ENCODE peak calls at places on chromosomes 7 and 10, in ten cellular contexts. One of them, this sample, is unnamed.

GRCh38 chr10:15515207-15515606 is 144.1 kb upstream of the FAM171A1 start:
- DNase-seq in NCI-H2171: no peak
- DNase-seq in EH: peak
- DNase-seq in activated CD4-positive, alpha-beta T cell treated with anti-CD3 and anti-CD28 coated beads for 4 hours: no peak
- DNase-seq in NCI-H460: no peak
- DNase-seq in NAMALWA: no peak
- DNase-seq in stimulated activated CD4-positive, alpha-beta T cell treated with anti-CD3 and anti-CD28 coated beads, Interleukin-15, amount 100 ng/mL, for 1 hour: no peak
- DNase-seq in HCT116: no peak
- DNase-seq in KG1: no peak
- DNase-seq in cerebellar cortex: peak
- DNase-seq in this sample: no peak

GRCh38 chr7:142376356-142376997 is 118.6 kb upstream of the PRSS58 start:
- DNase-seq in NCI-H2171: no peak
- DNase-seq in cerebellar cortex: no peak
- DNase-seq in NCI-H460: no peak
- DNase-seq in NAMALWA: no peak
- DNase-seq in activated CD4-positive, alpha-beta T cell treated with anti-CD3 and anti-CD28 coated beads for 4 hours: no peak
- DNase-seq in stimulated activated CD4-positive, alpha-beta T cell treated with anti-CD3 and anti-CD28 coated beads, Interleukin-15, amount 100 ng/mL, for 1 hour: no peak
- DNase-seq in HCT116: no peak
- DNase-seq in EH: peak
- DNase-seq in KG1: no peak
- DNase-seq in this sample: no peak

GRCh38 chr10:89553064-89553734 is 17.8 kb upstream of the SLC16A12 start:
- DNase-seq in NAMALWA: no peak
- DNase-seq in NCI-H460: peak
- DNase-seq in KG1: no peak
- DNase-seq in EH: peak
- DNase-seq in NCI-H2171: no peak
- DNase-seq in activated CD4-positive, alpha-beta T cell treated with anti-CD3 and anti-CD28 coated beads for 4 hours: no peak
- DNase-seq in cerebellar cortex: no peak
- DNase-seq in stimulated activated CD4-positive, alpha-beta T cell treated with anti-CD3 and anti-CD28 coated beads, Interleukin-15, amount 100 ng/mL, for 1 hour: no peak
- DNase-seq in HCT116: peak
- DNase-seq in this sample: no peak

GRCh38 chr10:50326757-50327701 is 75.7 kb upstream of the ASAH2 start:
- DNase-seq in cerebellar cortex: peak
- DNase-seq in KG1: no peak
- DNase-seq in NAMALWA: no peak
- DNase-seq in NCI-H460: no peak
- DNase-seq in EH: peak
- DNase-seq in activated CD4-positive, alpha-beta T cell treated with anti-CD3 and anti-CD28 coated beads for 4 hours: no peak
- DNase-seq in stimulated activated CD4-positive, alpha-beta T cell treated with anti-CD3 and anti-CD28 coated beads, Interleukin-15, amount 100 ng/mL, for 1 hour: no peak
- DNase-seq in NCI-H2171: no peak
- DNase-seq in HCT116: no peak
- DNase-seq in this sample: no peak

GRCh38 chr10:119734396-119735332 is 8.8 kb downstream of the INPP5F start:
- DNase-seq in NCI-H2171: no peak
- DNase-seq in HCT116: peak
- DNase-seq in cerebellar cortex: no peak
- DNase-seq in activated CD4-positive, alpha-beta T cell treated with anti-CD3 and anti-CD28 coated beads for 4 hours: no peak
- DNase-seq in stimulated activated CD4-positive, alpha-beta T cell treated with anti-CD3 and anti-CD28 coated beads, Interleukin-15, amount 100 ng/mL, for 1 hour: no peak
- DNase-seq in EH: peak
- DNase-seq in NAMALWA: no peak
- DNase-seq in NCI-H460: no peak
- DNase-seq in KG1: no peak
- DNase-seq in this sample: no peak

GRCh38 chr10:25113231-25114035 is 61.4 kb upstream of the GPR158 start:
- DNase-seq in cerebellar cortex: peak
- DNase-seq in HCT116: peak
- DNase-seq in NAMALWA: peak
- DNase-seq in NCI-H2171: peak
- DNase-seq in activated CD4-positive, alpha-beta T cell treated with anti-CD3 and anti-CD28 coated beads for 4 hours: peak
- DNase-seq in stimulated activated CD4-positive, alpha-beta T cell treated with anti-CD3 and anti-CD28 coated beads, Interleukin-15, amount 100 ng/mL, for 1 hour: no peak
- DNase-seq in KG1: peak
- DNase-seq in EH: peak
- DNase-seq in NCI-H460: peak
- DNase-seq in this sample: peak

GRCh38 chr10:124614003-124614659 is 130.0 kb downstream of the FAM53B start:
- DNase-seq in cerebellar cortex: no peak
- DNase-seq in activated CD4-positive, alpha-beta T cell treated with anti-CD3 and anti-CD28 coated beads for 4 hours: no peak
- DNase-seq in NAMALWA: no peak
- DNase-seq in KG1: no peak
- DNase-seq in HCT116: no peak
- DNase-seq in NCI-H460: no peak
- DNase-seq in stimulated activated CD4-positive, alpha-beta T cell treated with anti-CD3 and anti-CD28 coated beads, Interleukin-15, amount 100 ng/mL, for 1 hour: no peak
- DNase-seq in NCI-H2171: no peak
- DNase-seq in EH: no peak
- DNase-seq in this sample: no peak

GRCh38 chr10:130547368-130547767 is 411.2 kb downstream of the GLRX3 start:
- DNase-seq in KG1: no peak
- DNase-seq in NCI-H2171: no peak
- DNase-seq in stimulated activated CD4-positive, alpha-beta T cell treated with anti-CD3 and anti-CD28 coated beads, Interleukin-15, amount 100 ng/mL, for 1 hour: no peak
- DNase-seq in activated CD4-positive, alpha-beta T cell treated with anti-CD3 and anti-CD28 coated beads for 4 hours: no peak
- DNase-seq in NCI-H460: no peak
- DNase-seq in cerebellar cortex: peak
- DNase-seq in HCT116: no peak
- DNase-seq in EH: no peak
- DNase-seq in NAMALWA: no peak
- DNase-seq in this sample: no peak

GRCh38 chr7:2242541-2243482 is 786 bp downstream of the NUDT1 start:
- DNase-seq in stimulated activated CD4-positive, alpha-beta T cell treated with anti-CD3 and anti-CD28 coated beads, Interleukin-15, amount 100 ng/mL, for 1 hour: no peak
- DNase-seq in activated CD4-positive, alpha-beta T cell treated with anti-CD3 and anti-CD28 coated beads for 4 hours: no peak
- DNase-seq in cerebellar cortex: peak
- DNase-seq in NCI-H2171: no peak
- DNase-seq in NAMALWA: peak
- DNase-seq in KG1: no peak
- DNase-seq in HCT116: no peak
- DNase-seq in EH: peak
- DNase-seq in NCI-H460: no peak
- DNase-seq in this sample: peak

GRCh38 chr10:36534471-36535002 is 590.9 kb upstream of the ANKRD30A start:
- DNase-seq in NCI-H460: peak
- DNase-seq in EH: peak
- DNase-seq in HCT116: no peak
- DNase-seq in NCI-H2171: no peak
- DNase-seq in NAMALWA: peak
- DNase-seq in activated CD4-positive, alpha-beta T cell treated with anti-CD3 and anti-CD28 coated beads for 4 hours: no peak
- DNase-seq in stimulated activated CD4-positive, alpha-beta T cell treated with anti-CD3 and anti-CD28 coated beads, Interleukin-15, amount 100 ng/mL, for 1 hour: no peak
- DNase-seq in KG1: peak
- DNase-seq in cerebellar cortex: no peak
- DNase-seq in this sample: no peak

GRCh38 chr10:102813734-102814455 is 23.3 kb downstream of the CYP17A1 start:
- DNase-seq in EH: no peak
- DNase-seq in NCI-H2171: no peak
- DNase-seq in NAMALWA: no peak
- DNase-seq in NCI-H460: no peak
- DNase-seq in HCT116: no peak
- DNase-seq in activated CD4-positive, alpha-beta T cell treated with anti-CD3 and anti-CD28 coated beads for 4 hours: no peak
- DNase-seq in stimulated activated CD4-positive, alpha-beta T cell treated with anti-CD3 and anti-CD28 coated beads, Interleukin-15, amount 100 ng/mL, for 1 hour: no peak
- DNase-seq in KG1: no peak
- DNase-seq in cerebellar cortex: no peak
- DNase-seq in this sample: no peak

GRCh38 chr10:11748866-11749265 is 6.7 kb downstream of the ECHDC3 start:
- DNase-seq in activated CD4-positive, alpha-beta T cell treated with anti-CD3 and anti-CD28 coated beads for 4 hours: no peak
- DNase-seq in NAMALWA: no peak
- DNase-seq in KG1: no peak
- DNase-seq in EH: no peak
- DNase-seq in HCT116: no peak
- DNase-seq in cerebellar cortex: no peak
- DNase-seq in NCI-H460: no peak
- DNase-seq in NCI-H2171: no peak
- DNase-seq in stimulated activated CD4-positive, alpha-beta T cell treated with anti-CD3 and anti-CD28 coated beads, Interleukin-15, amount 100 ng/mL, for 1 hour: no peak
- DNase-seq in this sample: no peak

GRCh38 chr7:130009848-130010688 is 41.1 kb downstream of the ZC3HC1 start:
- DNase-seq in cerebellar cortex: no peak
- DNase-seq in NCI-H460: peak
- DNase-seq in EH: peak
- DNase-seq in NCI-H2171: no peak
- DNase-seq in stimulated activated CD4-positive, alpha-beta T cell treated with anti-CD3 and anti-CD28 coated beads, Interleukin-15, amount 100 ng/mL, for 1 hour: peak
- DNase-seq in HCT116: peak
- DNase-seq in NAMALWA: no peak
- DNase-seq in KG1: no peak
- DNase-seq in activated CD4-positive, alpha-beta T cell treated with anti-CD3 and anti-CD28 coated beads for 4 hours: peak
- DNase-seq in this sample: no peak

GRCh38 chr10:1668347-1668746 is 69.0 kb downstream of the ADARB2 start:
- DNase-seq in HCT116: no peak
- DNase-seq in KG1: no peak
- DNase-seq in activated CD4-positive, alpha-beta T cell treated with anti-CD3 and anti-CD28 coated beads for 4 hours: no peak
- DNase-seq in EH: no peak
- DNase-seq in cerebellar cortex: no peak
- DNase-seq in NCI-H460: no peak
- DNase-seq in stimulated activated CD4-positive, alpha-beta T cell treated with anti-CD3 and anti-CD28 coated beads, Interleukin-15, amount 100 ng/mL, for 1 hour: no peak
- DNase-seq in NAMALWA: no peak
- DNase-seq in NCI-H2171: no peak
- DNase-seq in this sample: no peak

GRCh38 chr7:13737563-13737962 is 251.9 kb downstream of the ETV1 start:
- DNase-seq in KG1: no peak
- DNase-seq in activated CD4-positive, alpha-beta T cell treated with anti-CD3 and anti-CD28 coated beads for 4 hours: no peak
- DNase-seq in cerebellar cortex: no peak
- DNase-seq in NAMALWA: no peak
- DNase-seq in NCI-H2171: no peak
- DNase-seq in HCT116: no peak
- DNase-seq in NCI-H460: no peak
- DNase-seq in stimulated activated CD4-positive, alpha-beta T cell treated with anti-CD3 and anti-CD28 coated beads, Interleukin-15, amount 100 ng/mL, for 1 hour: no peak
- DNase-seq in EH: no peak
- DNase-seq in this sample: no peak

GRCh38 chr10:89644967-89645741 is at the start of gene PANK1:
- DNase-seq in NAMALWA: peak
- DNase-seq in cerebellar cortex: peak
- DNase-seq in activated CD4-positive, alpha-beta T cell treated with anti-CD3 and anti-CD28 coated beads for 4 hours: peak
- DNase-seq in EH: peak
- DNase-seq in KG1: peak
- DNase-seq in NCI-H460: peak
- DNase-seq in NCI-H2171: peak
- DNase-seq in stimulated activated CD4-positive, alpha-beta T cell treated with anti-CD3 and anti-CD28 coated beads, Interleukin-15, amount 100 ng/mL, for 1 hour: peak
- DNase-seq in HCT116: peak
- DNase-seq in this sample: peak

GRCh38 chr7:39624202-39624807 is 933 bp downstream of the RALA start:
- DNase-seq in KG1: no peak
- DNase-seq in stimulated activated CD4-positive, alpha-beta T cell treated with anti-CD3 and anti-CD28 coated beads, Interleukin-15, amount 100 ng/mL, for 1 hour: no peak
- DNase-seq in activated CD4-positive, alpha-beta T cell treated with anti-CD3 and anti-CD28 coated beads for 4 hours: no peak
- DNase-seq in NCI-H460: no peak
- DNase-seq in EH: no peak
- DNase-seq in cerebellar cortex: peak
- DNase-seq in HCT116: no peak
- DNase-seq in NAMALWA: peak
- DNase-seq in NCI-H2171: no peak
- DNase-seq in this sample: peak

GRCh38 chr7:36153571-36154097 is 580 bp downstream of the EEPD1 start:
- DNase-seq in NCI-H2171: no peak
- DNase-seq in stimulated activated CD4-positive, alpha-beta T cell treated with anti-CD3 and anti-CD28 coated beads, Interleukin-15, amount 100 ng/mL, for 1 hour: no peak
- DNase-seq in EH: peak
- DNase-seq in HCT116: no peak
- DNase-seq in NCI-H460: no peak
- DNase-seq in KG1: no peak
- DNase-seq in cerebellar cortex: peak
- DNase-seq in NAMALWA: peak
- DNase-seq in activated CD4-positive, alpha-beta T cell treated with anti-CD3 and anti-CD28 coated beads for 4 hours: peak
- DNase-seq in this sample: no peak

GRCh38 chr7:100584677-100585510 is 1.0 kb downstream of the LRCH4 start:
- DNase-seq in NCI-H460: no peak
- DNase-seq in HCT116: no peak
- DNase-seq in NAMALWA: peak
- DNase-seq in EH: peak
- DNase-seq in cerebellar cortex: peak
- DNase-seq in activated CD4-positive, alpha-beta T cell treated with anti-CD3 and anti-CD28 coated beads for 4 hours: no peak
- DNase-seq in KG1: no peak
- DNase-seq in NCI-H2171: no peak
- DNase-seq in stimulated activated CD4-positive, alpha-beta T cell treated with anti-CD3 and anti-CD28 coated beads, Interleukin-15, amount 100 ng/mL, for 1 hour: no peak
- DNase-seq in this sample: no peak

GRCh38 chr7:94088560-94088959 is 84.4 kb upstream of the BET1 start:
- DNase-seq in stimulated activated CD4-positive, alpha-beta T cell treated with anti-CD3 and anti-CD28 coated beads, Interleukin-15, amount 100 ng/mL, for 1 hour: no peak
- DNase-seq in KG1: no peak
- DNase-seq in HCT116: no peak
- DNase-seq in activated CD4-positive, alpha-beta T cell treated with anti-CD3 and anti-CD28 coated beads for 4 hours: no peak
- DNase-seq in NCI-H2171: no peak
- DNase-seq in NCI-H460: no peak
- DNase-seq in cerebellar cortex: no peak
- DNase-seq in EH: peak
- DNase-seq in NAMALWA: no peak
- DNase-seq in this sample: no peak

GRCh38 chr10:84214612-84215235 is 10.6 kb downstream of the LRIT2 start:
- DNase-seq in stimulated activated CD4-positive, alpha-beta T cell treated with anti-CD3 and anti-CD28 coated beads, Interleukin-15, amount 100 ng/mL, for 1 hour: no peak
- DNase-seq in NCI-H460: no peak
- DNase-seq in HCT116: peak
- DNase-seq in cerebellar cortex: peak
- DNase-seq in EH: no peak
- DNase-seq in KG1: no peak
- DNase-seq in NCI-H2171: no peak
- DNase-seq in activated CD4-positive, alpha-beta T cell treated with anti-CD3 and anti-CD28 coated beads for 4 hours: no peak
- DNase-seq in NAMALWA: peak
- DNase-seq in this sample: no peak

GRCh38 chr7:16770657-16771329 is 17.2 kb downstream of the TSPAN13 start:
- DNase-seq in NCI-H2171: no peak
- DNase-seq in activated CD4-positive, alpha-beta T cell treated with anti-CD3 and anti-CD28 coated beads for 4 hours: no peak
- DNase-seq in cerebellar cortex: no peak
- DNase-seq in EH: no peak
- DNase-seq in stimulated activated CD4-positive, alpha-beta T cell treated with anti-CD3 and anti-CD28 coated beads, Interleukin-15, amount 100 ng/mL, for 1 hour: no peak
- DNase-seq in NAMALWA: no peak
- DNase-seq in NCI-H460: no peak
- DNase-seq in KG1: no peak
- DNase-seq in HCT116: no peak
- DNase-seq in this sample: no peak

This sample was measured in DMS 273 treated with DMSO at 0.1 percent for 48 hours.